ENCODE peak calls at places on chromosomes 11 and 22, in nine cellular contexts. J is mesendoderm; Z is cardiac muscle cell; Y is CD8-positive, alpha-beta memory T cell; B is naive thymus-derived CD4-positive, alpha-beta T cell; N is right atrium auricular region; U is IMR-90; R is ovary; A is HAP-1. W is an unnamed sample.

GRCh38 chr11:83448686-83449085 is 162.5 kb upstream of the CCDC90B start:
- DNase-seq in Z (no peak), J (no peak), N (no peak), A (no peak), Y (no peak), B (no peak), U (no peak), R (no peak), W (no peak)

GRCh38 chr11:64850979-64851567 is 6.6 kb upstream of the CDC42BPG start:
- DNase-seq in B (no peak), R (no peak), J (no peak), Y (peak; percentile 56), N (no peak), Z (no peak), A (no peak), U (no peak), W (peak; percentile 84)

GRCh38 chr11:57798905-57799559 is 37.4 kb downstream of the CTNND1 start:
- DNase-seq in Y (no peak), U (peak; percentile 52), B (no peak), J (peak; percentile 46), Z (no peak), N (no peak), A (no peak), R (no peak), W (no peak)

GRCh38 chr22:36991220-36991619 is 28.0 kb downstream of the TST start:
- DNase-seq in Z (no peak), R (no peak), J (peak; percentile 71), Y (no peak), N (no peak), B (no peak), U (no peak), A (no peak), W (no peak)

GRCh38 chr11:62732830-62733229 is 4.5 kb downstream of the TTC9C start:
- DNase-seq in U (peak; percentile 36), R (no peak), Z (no peak), B (peak; percentile 33), A (no peak), N (no peak), J (peak; percentile 52), Y (no peak), W (peak; percentile 32)

GRCh38 chr11:107102692-107103463 is 84.6 kb upstream of the GUCY1A2 start:
- DNase-seq in Z (no peak), B (no peak), R (no peak), U (no peak), A (no peak), J (peak; percentile 8), Y (no peak), N (no peak), W (no peak)

GRCh38 chr22:17085277-17086091 is 684 bp downstream of the IL17RA start:
- DNase-seq in Y (peak; percentile 14), U (no peak), N (no peak), B (no peak), J (no peak), Z (no peak), A (peak; percentile 32), R (peak; percentile 52), W (peak; percentile 15)

GRCh38 chr11:34492806-34493414 is 20.7 kb downstream of the ELF5 start:
- DNase-seq in A (peak; percentile 81), Z (peak; percentile 81), Y (peak; percentile 10), B (peak; percentile 7), N (peak; percentile 75), U (peak; percentile 51), J (peak; percentile 64), R (peak; percentile 61), W (no peak)

GRCh38 chr11:96004862-96005261 is 81.0 kb upstream of the MTMR2 start:
- DNase-seq in J (no peak), B (no peak), U (no peak), N (no peak), R (no peak), Y (no peak), A (no peak), Z (no peak), W (no peak)

GRCh38 chr11:112797653-112798293 is 163.4 kb upstream of the NCAM1 start:
- DNase-seq in R (no peak), J (peak; percentile 84), Z (no peak), Y (no peak), N (no peak), U (no peak), B (no peak), A (peak; percentile 34), W (no peak)

GRCh38 chr11:10692716-10693115 is 839 bp downstream of the IRAG1 start:
- DNase-seq in A (no peak), B (no peak), R (no peak), Y (no peak), U (no peak), Z (no peak), J (no peak), N (no peak), W (no peak)
- H3K4me3 ChIP-seq in A (no peak overlapping the region), B (no peak overlapping the region), R (peak overlapping the region; percentile 52), Y (no peak overlapping the region), U (peak overlapping the region; percentile 61), Z (no peak overlapping the region), J (no peak overlapping the region), N (peak overlapping the region; percentile 21), W (no peak overlapping the region)

GRCh38 chr11:102457056-102457677 is 4.6 kb upstream of the TMEM123 start:
- DNase-seq in U (no peak), A (peak; percentile 35), Y (no peak), Z (no peak), J (no peak), N (no peak), B (no peak), R (no peak), W (no peak)

GRCh38 chr11:102457865-102458264 is 5.3 kb upstream of the TMEM123 start:
- DNase-seq in Y (no peak), Z (no peak), B (no peak), R (no peak), J (no peak), U (no peak), A (no peak), N (no peak), W (no peak)

GRCh38 chr11:102458531-102458930 is 6.0 kb upstream of the TMEM123 start:
- DNase-seq in U (no peak), Y (no peak), B (no peak), J (no peak), A (no peak), N (no peak), Z (no peak), R (no peak), W (no peak)

GRCh38 chr11:102456381-102456780 is 3.8 kb upstream of the TMEM123 start:
- DNase-seq in Z (no peak), B (no peak), Y (no peak), J (no peak), A (no peak), N (no peak), R (no peak), U (peak; percentile 39), W (no peak)

DNA sequence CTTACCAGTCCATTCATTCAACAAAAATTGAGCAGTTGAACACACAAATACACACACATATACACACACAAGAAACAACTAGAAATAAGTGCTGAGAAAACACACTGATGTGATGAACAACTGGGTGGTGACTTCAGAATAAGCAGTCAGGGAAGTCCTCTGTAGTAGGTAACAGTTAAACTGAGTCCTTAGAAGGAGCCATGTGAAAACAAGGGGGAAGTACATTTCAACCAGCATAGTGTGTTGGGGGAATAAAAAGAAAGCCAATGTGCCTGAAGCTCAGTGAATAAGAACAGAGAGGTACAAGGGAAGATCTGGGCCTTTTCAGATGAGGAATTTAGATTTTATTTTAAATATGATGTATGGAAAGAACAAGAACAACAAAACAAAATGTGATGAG is 6.8 kb upstream of the TMEM123 start:
- DNase-seq in B (no peak), N (no peak), J (no peak), Z (no peak), R (no peak), Y (no peak), A (no peak), U (no peak), W (no peak)
- H3K4me1 ChIP-seq in B (peaks cover 17% of the 10 kb centered on the region), N (no peaks in the 10 kb centered on the region), J (peaks cover 2% of the 10 kb centered on the region), Z (no peaks in the 10 kb centered on the region), R (no peaks in the 10 kb centered on the region), Y (peaks cover 17% of the 10 kb centered on the region), A (peaks cover 25% of the 10 kb centered on the region), U (peaks cover 2% of the 10 kb centered on the region), W (peaks cover 20% of the 10 kb centered on the region)

DNA sequence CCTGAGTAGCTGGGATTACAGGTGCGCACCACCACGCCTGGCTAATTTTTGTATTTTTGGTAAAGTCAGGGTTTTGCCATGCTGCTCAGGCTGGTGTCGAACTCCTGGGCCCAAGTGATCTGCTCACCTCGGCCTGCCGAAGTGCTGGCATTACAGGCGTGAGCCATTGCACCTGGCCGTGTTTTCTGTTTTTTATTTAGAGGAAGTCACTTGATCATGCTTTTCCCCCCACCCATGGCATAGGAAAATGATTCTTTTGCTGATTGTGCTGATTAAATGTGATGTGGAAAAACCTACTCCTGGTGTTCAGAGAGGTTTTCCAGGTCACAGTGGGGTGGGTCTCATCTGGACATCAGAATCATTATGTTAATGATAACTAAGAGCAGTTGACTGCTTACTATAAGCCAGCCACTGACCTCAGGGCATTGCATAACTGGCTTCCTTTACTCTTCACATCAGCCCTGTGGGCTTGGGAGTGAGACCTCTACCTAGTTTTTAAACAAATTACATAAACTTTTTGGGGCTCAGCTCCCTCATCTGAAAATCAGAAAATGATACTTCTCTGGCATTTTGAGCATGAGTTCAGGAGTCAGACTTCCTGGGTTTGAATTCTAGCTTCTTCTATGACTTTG is 71.0 kb downstream of the PTPRJ start:
- DNase-seq in Z (no peak), Y (no peak), N (no peak), J (no peak), B (no peak), U (peak; percentile 27), R (no peak), A (no peak), W (no peak)
- H3K4me3 ChIP-seq in Z (no peak overlapping the region), Y (no peak overlapping the region), N (no peak overlapping the region), J (no peak overlapping the region), B (no peak overlapping the region), U (no peak overlapping the region), R (no peak overlapping the region), A (no peak overlapping the region), W (no peak overlapping the region)

DNA sequence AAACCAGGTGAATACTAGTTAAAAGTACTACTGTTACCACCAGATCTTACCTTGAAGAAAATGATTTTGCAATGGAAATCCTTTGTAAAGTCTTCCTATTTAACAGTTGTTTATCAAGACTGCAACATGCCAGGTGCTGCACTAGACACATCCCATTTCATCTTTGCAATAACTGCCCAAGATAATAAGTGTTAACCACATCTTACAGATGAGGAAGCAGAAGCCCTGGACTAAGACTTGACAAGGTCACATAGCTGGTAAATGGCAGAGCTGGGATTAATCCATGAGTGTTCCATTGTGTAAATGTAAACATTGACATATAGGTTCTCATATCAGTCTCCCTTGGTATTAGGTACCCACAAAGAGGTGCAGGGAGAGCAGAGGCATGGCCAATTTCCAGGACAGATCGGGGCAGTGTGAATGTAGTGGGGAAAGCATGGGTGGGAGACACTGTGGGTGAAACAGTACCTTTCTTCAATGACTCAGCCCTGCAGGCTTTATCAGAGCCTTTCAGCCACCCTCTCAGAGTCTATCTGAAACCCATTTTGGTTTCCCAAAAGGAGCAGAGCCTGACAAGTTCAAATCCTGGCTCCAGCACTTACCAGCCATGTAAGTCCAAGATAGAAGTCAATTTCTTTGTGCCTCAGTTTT is 17.9 kb downstream of the MICAL2 start:
- DNase-seq in B (no peak), Y (no peak), N (no peak), U (no peak), R (no peak), Z (no peak), A (no peak), J (no peak), W (no peak)
- H3K4me1 ChIP-seq in B (no peaks in the 10 kb centered on the region), Y (peaks cover 18% of the 10 kb centered on the region), N (peaks cover 49% of the 10 kb centered on the region), U (peaks cover 44% of the 10 kb centered on the region), R (no peaks in the 10 kb centered on the region), Z (peaks cover 16% of the 10 kb centered on the region), A (no peaks in the 10 kb centered on the region), J (no peaks in the 10 kb centered on the region), W (peaks cover 23% of the 10 kb centered on the region)

W was measured in CD4-positive, alpha-beta memory T cell.